ENCODE peak calls at places on chromosomes 6 and 20, in four cellular contexts. M is psoas muscle, X is ovary, Z is fibroblast of lung. R is an unnamed sample. For H3K4me1, the result is how much of the 10 kb centered on the place peaks cover.

GRCh38 chr6:137246801-137247202 is 27.6 kb upstream of the IFNGR1 start:
- DNase-seq in M (no peak), X (no peak), Z (no peak), R (no peak)

GRCh38 chr6:52000064-52000463 is 87.3 kb downstream of the PKHD1 start:
- DNase-seq in M (no peak), X (no peak), Z (no peak), R (no peak)

GRCh38 chr6:108097882-108098281 is 23.3 kb upstream of the OSTM1 start:
- DNase-seq in Z (no peak), X (no peak), M (no peak), R (no peak)

GRCh38 chr20:57512432-57512831 is 12.5 kb downstream of the CTCFL start:
- DNase-seq in M (no peak), X (no peak), Z (no peak), R (no peak)

GRCh38 chr20:1327241-1327653 is 1.7 kb downstream of the SDCBP2 start:
- DNase-seq in X (peak), Z (peak), M (no peak), R (peak)

GRCh38 chr20:57106030-57106682 is 160.3 kb downstream of the BMP7 start:
- DNase-seq in M (no peak), Z (no peak), X (no peak), R (no peak)

GRCh38 chr20:20409326-20409725 is 41.4 kb downstream of the INSM1 start:
- DNase-seq in Z (no peak), M (no peak), X (no peak), R (no peak)

GRCh38 chr20:25025091-25025861 is 32.7 kb downstream of the ACSS1 start:
- DNase-seq in X (peak), Z (no peak), M (no peak), R (peak)

GRCh38 chr6:170296746-170297576 is 6.1 kb upstream of the DLL1 start:
- DNase-seq in Z (no peak), M (no peak), X (no peak), R (no peak)

GRCh38 chr6:10522929-10523573 is 1.9 kb downstream of the GCNT2 start:
- DNase-seq in Z (no peak), X (no peak), M (no peak), R (no peak)

GRCh38 chr20:58891686-58892125 is 39.2 kb downstream of the GNAS start:
- DNase-seq in X (peak), Z (peak), M (peak), R (no peak)

GRCh38 chr20:17888044-17888443 is 80.5 kb downstream of the SNX5 start:
- DNase-seq in M (no peak), X (no peak), Z (no peak), R (no peak)

GRCh38 chr20:4469910-4470309 is 251.8 kb upstream of the PRND start:
- DNase-seq in M (no peak), X (no peak), Z (no peak), R (no peak)

GRCh38 chr20:38114353-38114791 is 50.7 kb downstream of the TGM2 start:
- DNase-seq in X (no peak), Z (peak), M (no peak), R (no peak)

GRCh38 chr20:32440758-32441078 is 82.6 kb downstream of the ASXL1 start:
- DNase-seq in M (no peak), X (no peak), Z (no peak), R (peak)

GRCh38 chr20:25230177-25230831 is 17.6 kb upstream of the PYGB start:
- DNase-seq in X (no peak), Z (no peak), M (no peak), R (no peak)

GRCh38 chr20:35320396-35321126 is 28.3 kb upstream of the FAM83C start:
- DNase-seq in X (no peak), M (no peak), Z (peak), R (no peak)

GRCh38 chr20:41618807-41619294 is 674 bp upstream of the CHD6 start:
- DNase-seq in M (no peak), X (no peak), Z (no peak), R (no peak)

GRCh38 chr6:33455051-33455450 is 675 bp downstream of the ZBTB9 start:
- DNase-seq in X (no peak), Z (no peak), M (no peak), R (no peak)

GRCh38 chr6:48150701-48151100 is 39.7 kb upstream of the PTCHD4 start:
- DNase-seq in M (no peak), X (no peak), Z (no peak), R (no peak)

GRCh38 chr6:90516074-90516660 is 70.7 kb downstream of the MAP3K7 start:
- DNase-seq in X (no peak), M (no peak), Z (no peak), R (no peak)

GRCh38 chr6:78911218-78911617 is 43.9 kb downstream of the IRAK1BP1 start:
- DNase-seq in Z (no peak), M (no peak), X (no peak), R (no peak)

GRCh38 chr6:52595796-52596130 is 18.9 kb upstream of the TRAM2 start:
- DNase-seq in Z (no peak), X (no peak), M (no peak), R (no peak)

GRCh38 chr20:54173653-54174451 is at the start of gene CYP24A1:
- DNase-seq in Z (no peak), M (no peak), X (no peak), R (no peak)

GRCh38 chr6:139248911-139249310 is 42.9 kb downstream of the TXLNB start:
- DNase-seq in Z (no peak), M (no peak), X (no peak), R (no peak)

GRCh38 chr6:71410164-71410566 is 121.6 kb downstream of the OGFRL1 start:
- DNase-seq in M (no peak), X (no peak), Z (no peak), R (no peak)

GRCh38 chr6:165767228-165767627 is 104.2 kb upstream of the PDE10A start:
- DNase-seq in X (no peak), M (no peak), Z (no peak), R (no peak)

GRCh38 chr20:53578492-53579222 is 15.0 kb downstream of the ZNF217 start:
- DNase-seq in X (no peak), Z (peak), M (no peak), R (no peak)

GRCh38 chr20:51604851-51605250 is 62.3 kb upstream of the NFATC2 start:
- DNase-seq in X (no peak), M (no peak), Z (no peak), R (no peak)

GRCh38 chr20:31517373-31517772 is 3.1 kb downstream of the HM13 start:
- DNase-seq in X (no peak), Z (peak), M (peak), R (peak)

GRCh38 chr20:6473197-6473596 is 294.3 kb upstream of the BMP2 start:
- DNase-seq in Z (peak), M (no peak), X (no peak), R (no peak)

GRCh38 chr20:48733296-48733790 is 94.5 kb downstream of the PREX1 start:
- DNase-seq in X (no peak), M (no peak), Z (no peak), R (no peak)

GRCh38 chr6:91864911-91865310 is 1278.0 kb upstream of the MAP3K7 start:
- DNase-seq in Z (no peak), X (no peak), M (no peak), R (no peak)

GRCh38 chr6:119158057-119158848 is 79.8 kb upstream of the FAM184A start:
- DNase-seq in X (no peak), M (peak), Z (peak), R (peak)

DNA sequence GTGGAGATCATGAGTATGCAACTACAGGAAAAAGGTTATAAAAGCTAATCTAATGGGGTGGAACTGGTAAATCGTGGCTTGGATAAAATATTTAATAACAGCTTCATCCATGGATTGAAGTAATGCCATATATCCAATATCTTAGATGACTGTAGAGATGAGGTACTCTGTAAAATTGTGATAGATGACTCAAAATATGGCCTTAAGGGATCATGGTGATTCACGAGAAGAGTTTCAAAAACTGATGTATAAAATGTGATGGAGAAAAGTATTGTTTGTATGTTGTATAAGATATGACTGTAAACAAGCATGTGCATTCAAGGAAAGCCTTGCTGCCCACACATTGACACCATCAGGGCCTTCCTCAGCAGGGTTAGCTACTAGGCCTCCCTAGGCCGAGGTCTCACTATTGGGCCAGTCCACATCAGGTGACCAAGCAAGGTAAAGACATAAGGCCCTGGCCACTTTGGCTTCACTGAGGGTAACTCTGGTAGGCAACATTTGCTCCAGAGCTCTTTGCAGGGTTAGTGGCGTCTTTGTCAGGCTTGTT is 17.7 kb upstream of the CCN6 start:
- DNase-seq in Z (no peak), X (no peak), M (no peak), R (no peak)
- H3K4me1 ChIP-seq in Z (under half), X (under half), M (under half), R (half or more)

GRCh38 chr20:10554285-10554684 is 119.2 kb downstream of the SLX4IP start:
- DNase-seq in M (no peak), X (no peak), Z (no peak), R (no peak)

GRCh38 chr20:10555393-10555792 is 118.4 kb downstream of the JAG1 start:
- DNase-seq in M (no peak), X (no peak), Z (no peak), R (no peak)

GRCh38 chr20:10556519-10557083 is 117.2 kb downstream of the JAG1 start:
- DNase-seq in X (no peak), Z (no peak), M (no peak), R (no peak)

GRCh38 chr20:10557685-10558084 is 116.1 kb downstream of the JAG1 start:
- DNase-seq in X (no peak), Z (no peak), M (no peak), R (no peak)

DNA sequence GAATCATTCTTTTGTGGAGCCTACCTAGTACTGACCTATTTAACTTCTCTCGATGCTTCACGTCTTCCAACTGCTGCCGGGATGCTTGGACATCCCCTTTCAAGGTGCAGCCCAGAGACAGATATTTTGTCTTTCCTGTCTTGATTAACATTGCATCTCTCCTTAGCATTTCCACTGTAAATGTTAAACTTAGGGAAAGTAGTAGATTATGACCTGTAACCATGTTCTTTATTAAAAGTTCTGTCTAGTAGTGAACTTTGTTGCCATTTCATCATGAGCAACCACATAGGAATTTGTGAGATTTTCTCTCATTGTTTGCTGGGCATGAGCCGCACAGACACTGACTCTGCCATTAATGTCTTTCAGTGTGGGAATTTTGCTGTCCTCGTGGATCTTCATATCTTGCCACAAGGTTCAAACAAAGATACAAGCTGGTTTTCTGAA is 117.9 kb downstream of the JAG1 start:
- DNase-seq in Z (peak), X (no peak), M (no peak), R (no peak)
- H3K4me1 ChIP-seq in Z (under half), X (under half), M (under half), R (under half)

GRCh38 chr6:157641837-157642236 is 181.2 kb upstream of the SNX9 start:
- DNase-seq in X (no peak), Z (no peak), M (no peak), R (no peak)
- H3K4me1 ChIP-seq in X (under half), Z (under half), M (under half), R (under half)

DNA sequence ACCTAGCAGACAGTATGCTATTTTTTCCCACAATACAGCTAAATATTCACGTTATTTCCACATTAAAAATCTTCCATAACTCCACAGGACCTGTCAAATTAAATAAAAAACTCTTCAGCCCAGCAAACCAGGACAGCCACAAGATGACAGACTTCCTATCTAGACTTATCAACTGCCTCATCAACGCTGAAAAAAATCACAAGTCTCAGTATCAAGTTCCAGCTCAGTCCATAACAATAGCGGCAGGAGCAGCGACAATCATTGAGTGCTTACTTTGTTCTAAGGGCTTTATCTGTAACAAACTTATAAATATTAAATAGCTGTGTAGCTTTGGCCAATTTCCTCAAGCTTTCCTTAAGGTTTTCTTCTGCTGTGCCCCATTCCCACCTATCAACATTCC is 24.7 kb downstream of the RCAN2 start:
- DNase-seq in M (no peak), Z (no peak), X (no peak), R (no peak)
- H3K4me1 ChIP-seq in M (under half), Z (under half), X (under half), R (under half)

GRCh38 chr6:14384175-14384949 is 266.8 kb downstream of the CD83 start:
- DNase-seq in X (no peak), M (no peak), Z (no peak), R (no peak)
- H3K4me1 ChIP-seq in X (under half), M (under half), Z (under half), R (under half)

DNA sequence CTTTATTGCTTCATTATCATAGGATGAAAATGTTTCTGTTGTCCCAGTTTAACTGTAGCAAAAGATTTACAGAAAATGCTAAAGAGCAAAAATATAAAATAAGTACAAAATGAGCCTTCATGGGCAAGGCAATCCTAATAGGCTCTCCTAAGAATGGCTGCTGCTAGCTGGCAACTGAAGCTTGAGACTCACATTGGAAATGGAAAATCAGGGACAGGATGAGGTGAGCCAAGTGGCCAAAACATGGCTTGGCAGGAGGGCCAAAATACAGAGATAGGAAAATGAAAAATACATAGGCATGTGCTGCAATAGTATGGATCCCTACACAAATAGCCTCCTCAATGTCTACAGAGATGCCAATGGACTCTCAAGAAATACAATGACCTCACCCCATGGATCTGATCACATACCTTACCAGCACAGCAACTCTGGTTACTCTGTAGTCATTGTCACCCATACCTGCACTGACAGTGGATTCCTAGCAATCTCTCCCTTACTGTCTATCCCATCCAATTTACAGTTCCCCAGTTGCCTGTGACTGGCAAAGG is 105.4 kb downstream of the DST start:
- DNase-seq in Z (no peak), M (no peak), X (no peak), R (no peak)
- H3K4me1 ChIP-seq in Z (under half), M (half or more), X (under half), R (half or more)

DNA sequence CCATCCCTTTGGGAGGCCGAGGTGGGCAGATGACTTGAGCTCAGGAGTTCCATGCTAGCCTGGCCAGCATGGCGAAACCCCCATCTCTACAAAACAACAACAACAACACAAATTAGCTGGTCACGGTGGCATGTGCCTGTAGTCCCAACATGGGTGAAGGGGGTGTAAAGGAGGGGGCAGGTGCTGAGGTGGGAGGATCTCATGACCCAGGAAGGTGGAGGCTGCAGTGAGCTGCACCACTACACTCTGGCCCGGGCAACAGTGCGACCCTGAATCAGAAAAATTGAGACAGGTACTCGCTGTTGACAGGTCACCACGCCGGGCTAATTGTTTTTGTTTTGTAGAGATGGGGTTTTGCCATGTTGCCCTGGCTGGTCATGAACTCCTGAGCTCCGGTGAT is 4.2 kb downstream of the SCAF8 start:
- DNase-seq in X (no peak), M (no peak), Z (no peak), R (no peak)
- H3K4me1 ChIP-seq in X (under half), M (half or more), Z (under half), R (half or more)

DNA sequence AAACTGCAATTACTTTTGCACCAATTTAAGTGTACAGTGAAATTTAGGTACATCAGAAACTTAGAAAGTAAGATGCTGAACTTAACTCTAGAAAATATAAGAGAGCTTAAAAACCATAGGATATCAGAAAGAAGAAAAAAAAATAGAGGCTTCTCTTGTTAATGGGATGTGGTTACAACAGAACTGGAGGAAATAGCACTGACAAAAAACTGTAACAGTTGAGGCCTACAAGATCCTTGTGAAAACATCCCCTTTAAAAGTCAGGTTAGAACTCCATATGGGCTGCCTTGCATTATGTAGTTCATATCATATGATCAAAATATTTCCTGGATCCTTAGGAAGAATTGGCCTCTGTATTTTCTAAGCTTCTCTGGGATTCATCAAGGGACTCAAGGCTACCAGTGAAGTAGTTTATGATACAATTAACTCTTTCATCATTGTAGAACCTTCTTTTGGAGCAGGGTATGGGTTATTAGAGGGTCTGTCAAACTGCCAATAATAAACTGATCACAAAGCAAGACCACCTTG is 24.8 kb downstream of the MTCL3 start:
- DNase-seq in X (no peak), Z (no peak), M (no peak), R (no peak)
- H3K4me1 ChIP-seq in X (under half), Z (under half), M (under half), R (under half)